ENCODE peak calls at places on chromosome 17, in nine cellular contexts. One of them, this sample, is unnamed.

GRCh38 chr17:79844869-79845600 is 5.8 kb upstream of the CBX4 start:
- DNase-seq in cardiac fibroblast: peak; percentile 21
- DNase-seq in stimulated activated CD8-positive, alpha-beta memory T cell treated with anti-CD3 and anti-CD28 coated beads, Interleukin-4, amount 100 ng/mL, for 24 hours: no peak
- DNase-seq in memory B cell: peak; percentile 78
- DNase-seq in kidney epithelial cell: no peak
- DNase-seq in heart right ventricle: peak; percentile 71
- DNase-seq in NCI-H1105: no peak
- DNase-seq in NCI-H460: no peak
- DNase-seq in caudate nucleus: no peak
- DNase-seq in this sample: peak; percentile 56

GRCh38 chr17:61399131-61400057 is at the start of gene TBX2:
- DNase-seq in cardiac fibroblast: peak; percentile 95
- DNase-seq in stimulated activated CD8-positive, alpha-beta memory T cell treated with anti-CD3 and anti-CD28 coated beads, Interleukin-4, amount 100 ng/mL, for 24 hours: no peak
- DNase-seq in memory B cell: no peak
- DNase-seq in kidney epithelial cell: peak; percentile 38
- DNase-seq in heart right ventricle: peak; percentile 84
- DNase-seq in NCI-H1105: peak; percentile 22
- DNase-seq in NCI-H460: peak; percentile 88
- DNase-seq in caudate nucleus: no peak
- DNase-seq in this sample: peak; percentile 49

GRCh38 chr17:76718516-76718915 is 7.8 kb upstream of the MXRA7 start:
- DNase-seq in cardiac fibroblast: no peak
- DNase-seq in stimulated activated CD8-positive, alpha-beta memory T cell treated with anti-CD3 and anti-CD28 coated beads, Interleukin-4, amount 100 ng/mL, for 24 hours: no peak
- DNase-seq in memory B cell: no peak
- DNase-seq in kidney epithelial cell: no peak
- DNase-seq in heart right ventricle: no peak
- DNase-seq in NCI-H1105: no peak
- DNase-seq in NCI-H460: no peak
- DNase-seq in caudate nucleus: no peak
- DNase-seq in this sample: no peak

GRCh38 chr17:65052585-65052984 is 4.0 kb downstream of the GNA13 start:
- DNase-seq in cardiac fibroblast: no peak
- DNase-seq in stimulated activated CD8-positive, alpha-beta memory T cell treated with anti-CD3 and anti-CD28 coated beads, Interleukin-4, amount 100 ng/mL, for 24 hours: no peak
- DNase-seq in memory B cell: no peak
- DNase-seq in kidney epithelial cell: no peak
- DNase-seq in heart right ventricle: no peak
- DNase-seq in NCI-H1105: no peak
- DNase-seq in NCI-H460: no peak
- DNase-seq in caudate nucleus: no peak
- DNase-seq in this sample: no peak

GRCh38 chr17:37425268-37425667 is 18.6 kb downstream of the TADA2A start:
- DNase-seq in cardiac fibroblast: no peak
- DNase-seq in stimulated activated CD8-positive, alpha-beta memory T cell treated with anti-CD3 and anti-CD28 coated beads, Interleukin-4, amount 100 ng/mL, for 24 hours: no peak
- DNase-seq in memory B cell: no peak
- DNase-seq in kidney epithelial cell: no peak
- DNase-seq in heart right ventricle: no peak
- DNase-seq in NCI-H1105: no peak
- DNase-seq in NCI-H460: no peak
- DNase-seq in caudate nucleus: no peak
- DNase-seq in this sample: no peak

GRCh38 chr17:2926019-2926650 is 129.9 kb downstream of the RAP1GAP2 start:
- DNase-seq in cardiac fibroblast: no peak
- DNase-seq in stimulated activated CD8-positive, alpha-beta memory T cell treated with anti-CD3 and anti-CD28 coated beads, Interleukin-4, amount 100 ng/mL, for 24 hours: no peak
- DNase-seq in memory B cell: no peak
- DNase-seq in kidney epithelial cell: peak; percentile 55
- DNase-seq in heart right ventricle: no peak
- DNase-seq in NCI-H1105: no peak
- DNase-seq in NCI-H460: no peak
- DNase-seq in caudate nucleus: no peak
- DNase-seq in this sample: peak; percentile 52

GRCh38 chr17:82639628-82640027 is 8.6 kb downstream of the WDR45B start:
- DNase-seq in cardiac fibroblast: no peak
- DNase-seq in stimulated activated CD8-positive, alpha-beta memory T cell treated with anti-CD3 and anti-CD28 coated beads, Interleukin-4, amount 100 ng/mL, for 24 hours: no peak
- DNase-seq in memory B cell: no peak
- DNase-seq in kidney epithelial cell: no peak
- DNase-seq in heart right ventricle: no peak
- DNase-seq in NCI-H1105: no peak
- DNase-seq in NCI-H460: no peak
- DNase-seq in caudate nucleus: no peak
- DNase-seq in this sample: no peak

GRCh38 chr17:5922476-5922875 is 147.7 kb upstream of the WSCD1 start:
- DNase-seq in cardiac fibroblast: no peak
- DNase-seq in stimulated activated CD8-positive, alpha-beta memory T cell treated with anti-CD3 and anti-CD28 coated beads, Interleukin-4, amount 100 ng/mL, for 24 hours: no peak
- DNase-seq in memory B cell: no peak
- DNase-seq in kidney epithelial cell: no peak
- DNase-seq in heart right ventricle: no peak
- DNase-seq in NCI-H1105: no peak
- DNase-seq in NCI-H460: no peak
- DNase-seq in caudate nucleus: no peak
- DNase-seq in this sample: no peak

GRCh38 chr17:52383493-52384100 is 225.1 kb upstream of the CA10 start:
- DNase-seq in cardiac fibroblast: peak; percentile 39
- DNase-seq in stimulated activated CD8-positive, alpha-beta memory T cell treated with anti-CD3 and anti-CD28 coated beads, Interleukin-4, amount 100 ng/mL, for 24 hours: no peak
- DNase-seq in memory B cell: no peak
- DNase-seq in kidney epithelial cell: peak; percentile 9
- DNase-seq in heart right ventricle: no peak
- DNase-seq in NCI-H1105: peak; percentile 33
- DNase-seq in NCI-H460: peak; percentile 20
- DNase-seq in caudate nucleus: no peak
- DNase-seq in this sample: peak; percentile 74

GRCh38 chr17:16495561-16495960 is 3.6 kb upstream of the LRRC75A start:
- DNase-seq in cardiac fibroblast: no peak
- DNase-seq in stimulated activated CD8-positive, alpha-beta memory T cell treated with anti-CD3 and anti-CD28 coated beads, Interleukin-4, amount 100 ng/mL, for 24 hours: no peak
- DNase-seq in memory B cell: no peak
- DNase-seq in kidney epithelial cell: no peak
- DNase-seq in heart right ventricle: no peak
- DNase-seq in NCI-H1105: no peak
- DNase-seq in NCI-H460: no peak
- DNase-seq in caudate nucleus: no peak
- DNase-seq in this sample: no peak

GRCh38 chr17:29731589-29731929 is 108.8 kb upstream of the CORO6 start:
- DNase-seq in cardiac fibroblast: no peak
- DNase-seq in stimulated activated CD8-positive, alpha-beta memory T cell treated with anti-CD3 and anti-CD28 coated beads, Interleukin-4, amount 100 ng/mL, for 24 hours: no peak
- DNase-seq in memory B cell: no peak
- DNase-seq in kidney epithelial cell: no peak
- DNase-seq in heart right ventricle: no peak
- DNase-seq in NCI-H1105: no peak
- DNase-seq in NCI-H460: no peak
- DNase-seq in caudate nucleus: no peak
- DNase-seq in this sample: no peak

GRCh38 chr17:47288531-47289116 is 35.0 kb downstream of the ITGB3 start:
- DNase-seq in cardiac fibroblast: peak; percentile 71
- DNase-seq in stimulated activated CD8-positive, alpha-beta memory T cell treated with anti-CD3 and anti-CD28 coated beads, Interleukin-4, amount 100 ng/mL, for 24 hours: no peak
- DNase-seq in memory B cell: no peak
- DNase-seq in kidney epithelial cell: no peak
- DNase-seq in heart right ventricle: no peak
- DNase-seq in NCI-H1105: no peak
- DNase-seq in NCI-H460: no peak
- DNase-seq in caudate nucleus: no peak
- DNase-seq in this sample: no peak

GRCh38 chr17:39996162-39996561 is 15.6 kb downstream of the PSMD3 start:
- DNase-seq in cardiac fibroblast: no peak
- DNase-seq in stimulated activated CD8-positive, alpha-beta memory T cell treated with anti-CD3 and anti-CD28 coated beads, Interleukin-4, amount 100 ng/mL, for 24 hours: no peak
- DNase-seq in memory B cell: no peak
- DNase-seq in kidney epithelial cell: no peak
- DNase-seq in heart right ventricle: no peak
- DNase-seq in NCI-H1105: no peak
- DNase-seq in NCI-H460: no peak
- DNase-seq in caudate nucleus: no peak
- DNase-seq in this sample: no peak

GRCh38 chr17:78910885-78911284 is 7.9 kb upstream of the CEP295NL start:
- DNase-seq in cardiac fibroblast: no peak
- DNase-seq in stimulated activated CD8-positive, alpha-beta memory T cell treated with anti-CD3 and anti-CD28 coated beads, Interleukin-4, amount 100 ng/mL, for 24 hours: no peak
- DNase-seq in memory B cell: no peak
- DNase-seq in kidney epithelial cell: no peak
- DNase-seq in heart right ventricle: no peak
- DNase-seq in NCI-H1105: no peak
- DNase-seq in NCI-H460: no peak
- DNase-seq in caudate nucleus: no peak
- DNase-seq in this sample: no peak

GRCh38 chr17:37233001-37233400 is 142.8 kb upstream of the C17orf78 start:
- DNase-seq in cardiac fibroblast: no peak
- DNase-seq in stimulated activated CD8-positive, alpha-beta memory T cell treated with anti-CD3 and anti-CD28 coated beads, Interleukin-4, amount 100 ng/mL, for 24 hours: no peak
- DNase-seq in memory B cell: no peak
- DNase-seq in kidney epithelial cell: no peak
- DNase-seq in heart right ventricle: no peak
- DNase-seq in NCI-H1105: no peak
- DNase-seq in NCI-H460: no peak
- DNase-seq in caudate nucleus: no peak
- DNase-seq in this sample: no peak

GRCh38 chr17:54971147-54971546 is 2.6 kb downstream of the STXBP4 start:
- DNase-seq in cardiac fibroblast: no peak
- DNase-seq in stimulated activated CD8-positive, alpha-beta memory T cell treated with anti-CD3 and anti-CD28 coated beads, Interleukin-4, amount 100 ng/mL, for 24 hours: no peak
- DNase-seq in memory B cell: no peak
- DNase-seq in kidney epithelial cell: no peak
- DNase-seq in heart right ventricle: no peak
- DNase-seq in NCI-H1105: no peak
- DNase-seq in NCI-H460: no peak
- DNase-seq in caudate nucleus: no peak
- DNase-seq in this sample: no peak

GRCh38 chr17:77571562-77571981 is 386.9 kb upstream of the TNRC6C start:
- DNase-seq in cardiac fibroblast: peak; percentile 2
- DNase-seq in stimulated activated CD8-positive, alpha-beta memory T cell treated with anti-CD3 and anti-CD28 coated beads, Interleukin-4, amount 100 ng/mL, for 24 hours: no peak
- DNase-seq in memory B cell: no peak
- DNase-seq in kidney epithelial cell: no peak
- DNase-seq in heart right ventricle: no peak
- DNase-seq in NCI-H1105: no peak
- DNase-seq in NCI-H460: no peak
- DNase-seq in caudate nucleus: no peak
- DNase-seq in this sample: no peak

GRCh38 chr17:70636517-70637133 is 467.3 kb downstream of the KCNJ2 start:
- DNase-seq in cardiac fibroblast: peak; percentile 62
- DNase-seq in stimulated activated CD8-positive, alpha-beta memory T cell treated with anti-CD3 and anti-CD28 coated beads, Interleukin-4, amount 100 ng/mL, for 24 hours: no peak
- DNase-seq in memory B cell: no peak
- DNase-seq in kidney epithelial cell: no peak
- DNase-seq in heart right ventricle: no peak
- DNase-seq in NCI-H1105: peak; percentile 39
- DNase-seq in NCI-H460: peak; percentile 62
- DNase-seq in caudate nucleus: no peak
- DNase-seq in this sample: no peak